ENCODE peak calls at places on chromosomes 5 and 9, in seven cellular contexts. F, H, N, Q, S, B and U are unnamed samples.
A peak's percentile ranks its signal among the peaks of the same experiment; 100 is the strongest.

GRCh38 chr9:120611690-120612068 is 31.7 kb upstream of the CDK5RAP2 start:
- DNase-seq in Q (no peak), S (no peak), N (no peak), F (no peak), H (no peak), B (no peak), U (no peak)

GRCh38 chr9:94746541-94747505 is 20.3 kb downstream of the AOPEP start:
- DNase-seq in S (no peak), H (no peak), B (no peak), Q (no peak), N (no peak), F (no peak), U (no peak)

GRCh38 chr9:89870207-89870606 is 265.4 kb downstream of the GADD45G start:
- DNase-seq in N (no peak), Q (no peak), S (no peak), H (no peak), B (no peak), F (no peak), U (no peak)

GRCh38 chr5:64594601-64595518 is 89.0 kb downstream of the RGS7BP start:
- DNase-seq in H (no peak), B (peak; percentile 10), F (peak; percentile 26), N (no peak), S (no peak), Q (peak; percentile 16), U (no peak)

GRCh38 chr5:157819502-157820125 is 39.3 kb downstream of the CLINT1 start:
- DNase-seq in H (no peak), B (peak; percentile 10), S (no peak), N (no peak), F (no peak), Q (no peak), U (no peak)

GRCh38 chr5:154970759-154971158 is 29.9 kb downstream of the MRPL22 start:
- DNase-seq in H (no peak), Q (no peak), N (no peak), F (no peak), S (no peak), B (peak; percentile 25), U (no peak)

GRCh38 chr9:36064448-36065037 is 27.8 kb downstream of the RECK start:
- DNase-seq in H (no peak), S (no peak), N (no peak), F (no peak), B (peak; percentile 40), Q (no peak), U (no peak)

GRCh38 chr9:37309136-37309535 is 113.4 kb upstream of the GRHPR start:
- DNase-seq in Q (no peak), B (no peak), S (no peak), H (no peak), F (peak; percentile 30), N (no peak), U (no peak)

GRCh38 chr5:65646938-65647337 is 22.1 kb downstream of the SHLD3 start:
- DNase-seq in H (no peak), B (no peak), Q (no peak), F (no peak), N (no peak), S (no peak), U (no peak)

GRCh38 chr5:27702339-27702820 is 664.0 kb upstream of the CDH9 start:
- DNase-seq in B (peak; percentile 55), N (peak; percentile 55), F (no peak), S (peak; percentile 24), H (no peak), Q (no peak), U (no peak)

GRCh38 chr9:4497855-4498254 is 7.6 kb downstream of the SLC1A1 start:
- DNase-seq in F (no peak), N (no peak), H (no peak), B (peak; percentile 42), S (peak; percentile 65), Q (no peak), U (no peak)

GRCh38 chr9:81318571-81318970 is 370.8 kb downstream of the TLE1 start:
- DNase-seq in S (peak; percentile 18), B (no peak), N (peak; percentile 60), F (no peak), H (no peak), Q (no peak), U (peak; percentile 4)

GRCh38 chr5:3004361-3005080 is 253.0 kb upstream of the IRX2 start:
- DNase-seq in H (no peak), F (no peak), B (no peak), S (no peak), N (no peak), Q (no peak), U (no peak)

GRCh38 chr5:1709186-1709803 is 90.3 kb downstream of the MRPL36 start:
- DNase-seq in F (peak; percentile 63), S (no peak), H (peak; percentile 37), Q (no peak), B (no peak), N (no peak), U (no peak)

GRCh38 chr5:175821790-175822211 is 49.6 kb upstream of the CPLX2 start:
- DNase-seq in S (no peak), N (no peak), F (no peak), B (no peak), Q (no peak), H (no peak), U (no peak)

GRCh38 chr5:164296603-164297080 is 791.2 kb downstream of the MAT2B start:
- DNase-seq in N (no peak), Q (no peak), S (no peak), F (peak; percentile 8), B (peak; percentile 43), H (no peak), U (no peak)

GRCh38 chr5:139443766-139444473 is 4.6 kb upstream of the DNAJC18 start:
- DNase-seq in H (no peak), F (no peak), Q (no peak), N (no peak), S (no peak), B (peak; percentile 51), U (peak; percentile 20)

GRCh38 chr5:119420173-119420572 is 32.1 kb upstream of the HSD17B4 start:
- DNase-seq in H (no peak), N (no peak), F (no peak), B (no peak), Q (no peak), S (no peak), U (no peak)

GRCh38 chr5:50320131-50320749 is 120.8 kb downstream of the EMB start:
- DNase-seq in S (no peak), N (no peak), Q (no peak), B (no peak), H (no peak), F (no peak), U (no peak)

GRCh38 chr5:111730659-111731382 is 26.2 kb downstream of the NREP start:
- DNase-seq in S (no peak), Q (no peak), N (no peak), B (no peak), F (no peak), H (no peak), U (no peak)

GRCh38 chr5:11398728-11399127 is 505.5 kb downstream of the CTNND2 start:
- DNase-seq in S (no peak), N (no peak), Q (no peak), F (no peak), B (no peak), H (no peak), U (no peak)
- H3K4me3 ChIP-seq in S (no peak overlapping the region), N (no peak overlapping the region), Q (no peak overlapping the region), F (no peak overlapping the region), B (no peak overlapping the region), H (no peak overlapping the region), U (no peak overlapping the region)

DNA sequence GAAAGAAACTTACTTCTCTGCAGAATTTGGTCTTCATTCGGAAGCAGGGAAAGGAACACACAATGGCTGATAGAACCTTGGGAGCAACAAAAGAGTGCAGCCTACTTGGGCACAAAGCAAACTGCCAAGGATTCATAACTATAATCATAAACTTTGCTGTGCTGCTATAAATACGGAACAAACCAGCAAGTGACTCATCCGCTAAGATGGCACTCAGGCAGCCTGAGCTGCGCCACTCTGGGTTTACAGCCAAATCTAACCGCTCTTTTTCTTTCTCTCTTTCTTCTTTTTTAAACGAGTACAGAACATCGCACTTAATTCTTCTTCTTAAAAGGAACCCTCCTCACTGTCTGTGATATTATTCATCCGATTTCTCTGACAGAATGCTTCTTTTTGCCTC is 81.1 kb downstream of the PTPN3 start:
- DNase-seq in Q (no peak), B (no peak), F (no peak), H (no peak), N (no peak), S (no peak), U (no peak)
- H3K4me3 ChIP-seq in Q (no peak overlapping the region), B (no peak overlapping the region), F (no peak overlapping the region), H (no peak overlapping the region), N (no peak overlapping the region), S (no peak overlapping the region), U (no peak overlapping the region)

GRCh38 chr9:137604345-137605145 is 941 bp upstream of the ARRDC1 start:
- DNase-seq in Q (no peak), S (no peak), N (no peak), F (peak; percentile 57), H (no peak), B (no peak), U (no peak)

GRCh38 chr9:137606734-137607138 is 1.2 kb downstream of the ARRDC1 start:
- DNase-seq in B (no peak), H (peak; percentile 85), Q (no peak), S (no peak), N (no peak), F (peak; percentile 57), U (no peak)

GRCh38 chr9:137607141-137607857 is 1.8 kb downstream of the ARRDC1 start:
- DNase-seq in Q (no peak), N (no peak), B (no peak), F (peak; percentile 53), H (peak; percentile 52), S (no peak), U (no peak)

GRCh38 chr9:137606005-137606601 is 617 bp downstream of the ARRDC1 start:
- DNase-seq in H (peak; percentile 93), N (no peak), Q (peak; percentile 35), F (peak; percentile 80), S (no peak), B (no peak), U (no peak)

DNA sequence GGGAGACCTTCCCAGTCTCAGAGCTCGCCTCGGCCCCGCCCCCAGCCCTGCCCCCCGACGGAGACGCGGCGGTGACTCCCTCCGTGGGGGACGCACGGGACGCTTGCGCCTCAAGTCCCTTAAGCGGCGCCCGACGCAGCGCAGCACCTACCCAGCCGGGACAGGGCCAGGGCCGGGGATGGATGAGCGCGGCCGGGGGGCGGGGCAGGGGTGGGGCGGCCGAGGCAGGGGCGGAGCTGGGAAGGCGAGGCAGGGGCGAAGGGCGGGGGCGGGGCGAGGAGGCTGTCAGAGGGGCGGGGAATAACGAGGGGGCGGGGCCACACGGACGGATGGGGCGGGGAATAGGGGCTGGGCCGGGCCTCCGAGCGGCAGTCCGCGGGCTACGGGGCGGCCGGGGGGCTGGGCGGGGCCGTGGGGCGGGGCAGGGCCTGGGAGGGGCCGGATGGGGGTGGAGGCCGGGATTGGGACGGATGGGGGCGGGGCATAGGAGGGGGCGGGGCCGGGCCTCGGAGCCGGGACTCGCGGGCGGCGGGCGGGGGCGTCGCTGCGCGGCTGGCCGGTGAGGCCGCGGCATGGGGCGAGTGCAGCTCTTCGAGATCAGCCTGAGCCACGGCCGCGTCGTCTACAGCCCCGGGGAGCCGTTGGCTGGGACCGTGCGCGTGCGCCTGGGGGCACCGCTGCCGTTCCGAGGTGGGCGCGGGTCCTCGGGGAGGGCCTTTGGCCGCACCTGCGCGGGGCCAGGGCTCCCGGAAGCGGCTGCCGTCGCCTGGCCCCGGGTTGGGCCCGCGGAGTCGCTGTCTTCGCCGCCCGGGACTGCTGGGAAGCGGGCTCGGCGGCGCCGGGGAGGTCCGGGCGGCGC is at the start of gene ARRDC1:
- DNase-seq in F (peak; percentile 100), B (peak; percentile 95), H (peak; percentile 98), N (peak; percentile 61), S (peak; percentile 21), Q (peak; percentile 96), U (peak; percentile 74)
- H3K4me3 ChIP-seq in F (peak within 1 kb of the TSS; percentile 69), B (peak within 1 kb of the TSS; percentile 72), H (peak within 1 kb of the TSS; percentile 94), N (peak within 1 kb of the TSS; percentile 62), S (peak within 1 kb of the TSS; percentile 58), Q (peak within 1 kb of the TSS; percentile 49), U (peak within 1 kb of the TSS; percentile 71)

GRCh38 chr9:34124923-34125322 is 1.6 kb downstream of the DCAF12 start:
- DNase-seq in F (no peak), S (no peak), Q (no peak), N (no peak), H (no peak), B (peak; percentile 20), U (no peak)
- H3K4me3 ChIP-seq in F (no peak overlapping the region), S (peak overlapping the region; percentile 94), Q (peak overlapping the region; percentile 76), N (peak overlapping the region; percentile 72), H (peak overlapping the region; percentile 88), B (peak overlapping the region; percentile 99), U (peak overlapping the region; percentile 98)